ENCODE peak calls at places on chromosomes 13 and 19, in four cellular contexts. One of them, this sample, is unnamed.

GRCh38 chr13:24709186-24709913 is 29.1 kb downstream of the ATP12A start:
- DNase-seq in brain microvascular endothelial cell: no peak
- DNase-seq in heart right ventricle: no peak
- DNase-seq in GM13976: peak
- DNase-seq in this sample: no peak

GRCh38 chr19:1579222-1579621 is 11.1 kb upstream of the MEX3D start:
- DNase-seq in brain microvascular endothelial cell: no peak
- DNase-seq in heart right ventricle: no peak
- DNase-seq in GM13976: no peak
- DNase-seq in this sample: no peak

GRCh38 chr13:52644108-52644507 is 1.9 kb downstream of the HNRNPA1L2 start:
- DNase-seq in brain microvascular endothelial cell: no peak
- DNase-seq in heart right ventricle: no peak
- DNase-seq in GM13976: no peak
- DNase-seq in this sample: no peak

GRCh38 chr13:89688908-89689307 is 1658.6 kb upstream of the MIR17HG start:
- DNase-seq in brain microvascular endothelial cell: no peak
- DNase-seq in heart right ventricle: peak
- DNase-seq in GM13976: no peak
- DNase-seq in this sample: no peak

GRCh38 chr13:114164681-114165429 is 14.2 kb upstream of the CFAP97D2 start:
- DNase-seq in brain microvascular endothelial cell: no peak
- DNase-seq in heart right ventricle: no peak
- DNase-seq in GM13976: peak
- DNase-seq in this sample: no peak

GRCh38 chr19:33904681-33905080 is 108.0 kb downstream of the KCTD15 start:
- DNase-seq in brain microvascular endothelial cell: peak
- DNase-seq in heart right ventricle: peak
- DNase-seq in GM13976: no peak
- DNase-seq in this sample: no peak

GRCh38 chr13:75929074-75929473 is 292.9 kb downstream of the LMO7 start:
- DNase-seq in brain microvascular endothelial cell: no peak
- DNase-seq in heart right ventricle: no peak
- DNase-seq in GM13976: no peak
- DNase-seq in this sample: no peak

GRCh38 chr19:48591021-48591420 is 15.5 kb upstream of the SPACA4 start:
- DNase-seq in brain microvascular endothelial cell: no peak
- DNase-seq in heart right ventricle: no peak
- DNase-seq in GM13976: no peak
- DNase-seq in this sample: no peak

GRCh38 chr19:51602189-51602854 is 27.9 kb downstream of the SIGLEC5 start:
- DNase-seq in brain microvascular endothelial cell: no peak
- DNase-seq in heart right ventricle: no peak
- DNase-seq in GM13976: peak
- DNase-seq in this sample: no peak

GRCh38 chr19:15194938-15195337 is 5.9 kb downstream of the NOTCH3 start:
- DNase-seq in brain microvascular endothelial cell: peak
- DNase-seq in heart right ventricle: peak
- DNase-seq in GM13976: no peak
- DNase-seq in this sample: no peak

GRCh38 chr13:33524086-33524485 is 238.5 kb upstream of the STARD13 start:
- DNase-seq in brain microvascular endothelial cell: peak
- DNase-seq in heart right ventricle: no peak
- DNase-seq in GM13976: no peak
- DNase-seq in this sample: no peak

GRCh38 chr19:29315566-29315965 is 102.6 kb upstream of the UQCRFS1 start:
- DNase-seq in brain microvascular endothelial cell: no peak
- DNase-seq in heart right ventricle: no peak
- DNase-seq in GM13976: no peak
- DNase-seq in this sample: no peak

GRCh38 chr19:10603084-10603872 is 16.2 kb upstream of the AP1M2 start:
- DNase-seq in brain microvascular endothelial cell: no peak
- DNase-seq in heart right ventricle: peak
- DNase-seq in GM13976: peak
- DNase-seq in this sample: no peak

GRCh38 chr19:8610041-8610927 is at the start of gene ADAMTS10:
- DNase-seq in brain microvascular endothelial cell: peak
- DNase-seq in heart right ventricle: no peak
- DNase-seq in GM13976: peak
- DNase-seq in this sample: no peak

GRCh38 chr13:85287528-85287927 is 511.7 kb downstream of the SLITRK6 start:
- DNase-seq in brain microvascular endothelial cell: no peak
- DNase-seq in heart right ventricle: no peak
- DNase-seq in GM13976: no peak
- DNase-seq in this sample: no peak

GRCh38 chr19:6811906-6812305 is 39.4 kb downstream of the VAV1 start:
- DNase-seq in brain microvascular endothelial cell: peak
- DNase-seq in heart right ventricle: no peak
- DNase-seq in GM13976: no peak
- DNase-seq in this sample: no peak

GRCh38 chr19:38843175-38843758 is 6.5 kb downstream of the HNRNPL start:
- DNase-seq in brain microvascular endothelial cell: no peak
- DNase-seq in heart right ventricle: no peak
- DNase-seq in GM13976: no peak
- DNase-seq in this sample: no peak

GRCh38 chr19:13521066-13521465 is 14.8 kb upstream of the CACNA1A start:
- DNase-seq in brain microvascular endothelial cell: no peak
- DNase-seq in heart right ventricle: no peak
- DNase-seq in GM13976: no peak
- DNase-seq in this sample: no peak
- TF ChIP-seq CTCF in brain microvascular endothelial cell: no peak
- TF ChIP-seq CTCF in heart right ventricle: no peak
- TF ChIP-seq CTCF in GM13976: no peak
- TF ChIP-seq CTCF in this sample: no peak

DNA sequence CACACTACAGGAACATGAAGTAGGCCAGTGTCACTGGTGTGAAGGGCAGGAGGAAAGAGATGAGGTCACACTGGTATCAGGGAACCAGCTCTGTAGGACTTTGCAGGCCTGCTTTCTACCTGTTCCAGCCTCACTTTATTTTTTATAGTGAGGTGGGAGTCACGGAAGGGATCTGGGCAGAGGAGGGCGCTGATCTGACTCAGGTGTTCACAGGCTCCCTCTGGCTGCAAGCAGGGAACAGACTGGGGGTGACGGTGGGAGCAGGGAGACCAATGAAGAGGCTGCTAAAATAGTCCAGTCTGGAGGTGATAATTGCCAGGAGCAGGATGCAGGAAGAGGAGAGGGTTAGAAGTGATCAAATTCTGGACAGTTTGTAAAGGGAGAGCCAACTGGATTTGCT is 2.8 kb downstream of the THAP8 start:
- DNase-seq in brain microvascular endothelial cell: no peak
- DNase-seq in heart right ventricle: no peak
- DNase-seq in GM13976: no peak
- DNase-seq in this sample: no peak
- TF ChIP-seq CTCF in brain microvascular endothelial cell: peak
- TF ChIP-seq CTCF in heart right ventricle: peak
- TF ChIP-seq CTCF in GM13976: peak
- TF ChIP-seq CTCF in this sample: no peak

DNA sequence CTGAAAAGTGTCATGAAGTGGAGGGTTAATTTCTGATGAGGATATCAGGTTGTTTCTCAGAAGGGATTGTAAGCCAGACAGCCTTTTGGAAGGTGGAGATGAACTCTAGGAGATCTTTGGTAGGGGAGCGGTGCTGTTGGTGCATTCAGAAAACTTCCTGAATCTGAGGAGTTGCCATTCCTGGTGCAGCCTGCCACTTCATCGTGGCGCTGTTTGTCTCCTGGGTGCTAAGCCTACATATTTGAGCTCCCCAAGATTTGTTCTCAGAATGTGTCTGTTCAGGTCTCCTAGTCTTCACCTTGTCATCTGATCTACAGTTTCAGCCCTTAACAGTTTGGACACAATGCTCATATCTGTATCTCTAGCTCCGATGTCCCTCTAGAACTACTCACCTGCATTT is 285.6 kb downstream of the MTUS2 start:
- DNase-seq in brain microvascular endothelial cell: no peak
- DNase-seq in heart right ventricle: no peak
- DNase-seq in GM13976: no peak
- DNase-seq in this sample: no peak
- TF ChIP-seq CTCF in brain microvascular endothelial cell: no peak
- TF ChIP-seq CTCF in heart right ventricle: no peak
- TF ChIP-seq CTCF in GM13976: no peak
- TF ChIP-seq CTCF in this sample: no peak

GRCh38 chr19:57558525-57558924 is 1.1 kb downstream of the ZNF550 start:
- DNase-seq in brain microvascular endothelial cell: peak
- DNase-seq in heart right ventricle: no peak
- DNase-seq in GM13976: peak
- DNase-seq in this sample: no peak
- TF ChIP-seq CTCF in brain microvascular endothelial cell: no peak
- TF ChIP-seq CTCF in heart right ventricle: peak
- TF ChIP-seq CTCF in GM13976: no peak
- TF ChIP-seq CTCF in this sample: no peak